ENCODE peak calls at places on chromosome 5, in four cellular contexts. E is GM23248, B is right cardiac atrium, H is IMR-90. C is an unnamed sample. For H3K4me1, the result is how much of the 10 kb centered on the place peaks cover.

GRCh38 chr5:139088024-139088423 is 110.1 kb downstream of the SIL1 start:
- DNase-seq in E (peak), H (peak), B (no peak), C (no peak)

GRCh38 chr5:56269216-56269927 is 36.2 kb upstream of the ANKRD55 start:
- DNase-seq in B (peak), E (peak), H (peak), C (no peak)

GRCh38 chr5:89283758-89284493 is 400.9 kb upstream of the MEF2C start:
- DNase-seq in E (no peak), B (no peak), H (no peak), C (no peak)

GRCh38 chr5:126124706-126125345 is 298.4 kb upstream of the GRAMD2B start:
- DNase-seq in B (no peak), H (peak), E (peak), C (no peak)

GRCh38 chr5:134515801-134516200 is 9.7 kb upstream of the JADE2 start:
- DNase-seq in E (no peak), B (peak), H (no peak), C (no peak)

GRCh38 chr5:124064956-124065355 is 553.0 kb downstream of the CSNK1G3 start:
- DNase-seq in H (peak), B (no peak), E (no peak), C (no peak)

GRCh38 chr5:168943999-168944398 is 356.9 kb downstream of the SLIT3 start:
- DNase-seq in E (no peak), B (no peak), H (no peak), C (no peak)

GRCh38 chr5:168951341-168951740 is 349.6 kb downstream of the SLIT3 start:
- DNase-seq in H (no peak), B (no peak), E (peak), C (no peak)

GRCh38 chr5:33890633-33891032 is 1.2 kb downstream of the ADAMTS12 start:
- DNase-seq in E (peak), B (no peak), H (peak), C (no peak)

GRCh38 chr5:122077451-122078115 is 476 bp downstream of the LOX start:
- DNase-seq in H (no peak), E (peak), B (peak), C (no peak)

GRCh38 chr5:79560774-79561524 is 47.0 kb upstream of the HOMER1 start:
- DNase-seq in B (no peak), H (peak), E (peak), C (no peak)

GRCh38 chr5:41629897-41630296 is 119.5 kb upstream of the PLCXD3 start:
- DNase-seq in B (no peak), H (no peak), E (no peak), C (no peak)

GRCh38 chr5:116546033-116546742 is 28.4 kb downstream of the SEMA6A start:
- DNase-seq in B (no peak), H (no peak), E (no peak), C (no peak)

GRCh38 chr5:127088226-127088625 is 14.9 kb upstream of the C5orf63 start:
- DNase-seq in B (no peak), E (peak), H (peak), C (no peak)

GRCh38 chr5:169020102-169020501 is 280.8 kb downstream of the SLIT3 start:
- DNase-seq in E (peak), H (no peak), B (no peak), C (no peak)

GRCh38 chr5:177362871-177363507 is 5.3 kb downstream of the RGS14 start:
- DNase-seq in H (no peak), E (peak), B (peak), C (peak)
- H3K4me1 ChIP-seq in H (under half), E (under half), B (under half), C (half or more)

GRCh38 chr5:149128023-149128875 is 13.0 kb upstream of the ABLIM3 start:
- DNase-seq in H (peak), E (peak), B (peak), C (no peak)

GRCh38 chr5:149123211-149123610 is 18.1 kb upstream of the ABLIM3 start:
- DNase-seq in E (no peak), B (no peak), H (no peak), C (no peak)

GRCh38 chr5:149127394-149127955 is 13.8 kb upstream of the ABLIM3 start:
- DNase-seq in H (no peak), B (no peak), E (no peak), C (no peak)

GRCh38 chr5:149126898-149127297 is 14.4 kb upstream of the ABLIM3 start:
- DNase-seq in B (no peak), E (no peak), H (no peak), C (no peak)

GRCh38 chr5:149125386-149125891 is 15.9 kb upstream of the ABLIM3 start:
- DNase-seq in H (peak), E (peak), B (no peak), C (no peak)
- H3K4me3 ChIP-seq in H (no peak), E (no peak), B (no peak), C (no peak)

DNA sequence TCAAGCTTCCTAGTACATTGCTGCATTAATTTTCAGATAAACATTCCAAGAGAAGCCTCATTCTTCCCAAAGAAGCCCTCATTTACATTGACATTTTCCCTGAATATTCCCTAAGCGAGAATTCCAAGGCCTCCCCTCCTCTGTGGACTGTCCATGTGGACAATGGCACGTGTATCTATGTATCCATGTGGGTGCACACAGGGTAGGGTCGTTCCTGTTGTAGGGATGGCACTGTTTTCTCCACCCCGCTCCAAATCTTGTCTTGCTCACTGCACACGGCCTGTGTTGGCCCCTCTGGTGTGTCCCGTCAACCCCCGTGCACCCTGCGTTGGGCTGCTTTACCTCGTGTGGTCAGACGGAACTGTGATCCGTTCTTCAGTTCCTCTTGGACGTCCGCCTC is 104.7 kb upstream of the IRX2 start:
- DNase-seq in E (no peak), B (no peak), H (no peak), C (no peak)
- H3K27ac ChIP-seq in E (no peak), B (no peak), H (no peak), C (no peak)

DNA sequence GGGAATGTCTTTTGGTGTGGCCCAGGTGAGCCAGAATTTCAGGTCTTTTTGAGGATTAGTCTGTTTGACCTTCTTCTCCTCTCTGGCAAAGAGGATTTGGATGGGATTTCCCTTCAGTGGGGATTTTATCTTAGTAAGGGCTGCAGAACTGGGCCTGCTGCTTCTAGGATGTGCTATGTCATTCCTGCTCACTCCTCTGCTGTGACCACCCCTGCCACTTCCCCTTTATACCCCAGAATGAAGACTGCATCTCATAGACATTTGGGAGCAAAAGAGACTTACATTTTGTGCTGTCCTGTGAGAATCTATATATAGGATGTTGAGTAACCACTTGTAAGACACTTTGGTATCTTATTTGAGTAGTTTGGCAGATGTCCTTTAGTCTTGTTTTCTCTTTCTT is 76.2 kb downstream of the ARHGAP26 start:
- DNase-seq in B (no peak), H (no peak), E (no peak), C (no peak)
- H3K4me1 ChIP-seq in B (under half), H (under half), E (under half), C (under half)

GRCh38 chr5:14821721-14822120 is 49.9 kb downstream of the ANKH start:
- DNase-seq in H (no peak), E (no peak), B (no peak), C (no peak)

GRCh38 chr5:14816374-14816998 is 55.1 kb downstream of the ANKH start:
- DNase-seq in B (no peak), E (peak), H (no peak), C (no peak)

GRCh38 chr5:14813747-14814146 is 57.8 kb downstream of the ANKH start:
- DNase-seq in H (no peak), E (no peak), B (no peak), C (no peak)

GRCh38 chr5:14818931-14819790 is 52.4 kb downstream of the ANKH start:
- DNase-seq in H (no peak), B (no peak), E (peak), C (no peak)

DNA sequence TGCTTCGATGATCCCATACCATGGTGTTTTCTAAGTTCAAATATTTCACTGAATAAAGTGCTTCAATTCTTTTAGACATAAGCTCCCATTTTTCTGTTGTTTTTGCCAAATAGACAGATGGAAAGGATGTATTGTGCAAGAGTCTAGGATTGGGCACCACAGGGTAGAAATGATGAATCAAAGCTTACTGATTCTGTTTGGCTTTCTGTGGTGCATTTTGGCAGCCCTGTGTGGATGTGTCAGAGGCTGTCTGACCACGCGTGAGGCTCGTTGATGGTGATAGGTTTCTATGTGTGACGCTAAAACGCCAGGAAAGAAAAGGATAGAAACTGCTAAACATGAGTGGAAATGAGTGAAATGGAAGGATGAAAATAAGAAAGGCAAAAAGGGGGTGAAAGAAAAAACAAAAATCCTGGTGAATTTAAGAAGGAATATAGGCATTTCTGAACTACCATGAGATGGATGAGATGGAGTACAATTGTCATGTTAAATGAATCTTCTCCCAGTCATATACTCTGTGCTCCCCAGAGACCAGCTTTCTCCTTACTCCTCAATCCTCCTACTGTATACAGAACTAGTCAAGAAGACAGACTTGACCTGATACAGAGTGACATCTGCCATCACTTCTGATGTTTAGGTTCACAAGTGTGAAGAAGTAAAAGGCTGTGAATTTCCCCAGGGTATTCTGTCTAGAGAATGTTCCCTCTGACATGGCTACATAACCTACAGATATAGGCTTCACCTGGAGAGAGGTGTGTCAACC is 54.4 kb downstream of the ANKH start:
- DNase-seq in B (peak), H (peak), E (peak), C (no peak)
- H3K4me3 ChIP-seq in B (no peak), H (no peak), E (peak), C (no peak)

GRCh38 chr5:180329138-180329435 is 24.0 kb downstream of the GFPT2 start:
- DNase-seq in B (peak), E (no peak), H (no peak), C (peak)

GRCh38 chr5:180330270-180330648 is 22.9 kb downstream of the GFPT2 start:
- DNase-seq in E (no peak), H (no peak), B (no peak), C (no peak)

GRCh38 chr5:180330810-180331646 is 22.1 kb downstream of the GFPT2 start:
- DNase-seq in H (peak), E (peak), B (peak), C (peak)

GRCh38 chr5:180328296-180329137 is 24.6 kb downstream of the GFPT2 start:
- DNase-seq in E (peak), H (peak), B (peak), C (peak)

DNA sequence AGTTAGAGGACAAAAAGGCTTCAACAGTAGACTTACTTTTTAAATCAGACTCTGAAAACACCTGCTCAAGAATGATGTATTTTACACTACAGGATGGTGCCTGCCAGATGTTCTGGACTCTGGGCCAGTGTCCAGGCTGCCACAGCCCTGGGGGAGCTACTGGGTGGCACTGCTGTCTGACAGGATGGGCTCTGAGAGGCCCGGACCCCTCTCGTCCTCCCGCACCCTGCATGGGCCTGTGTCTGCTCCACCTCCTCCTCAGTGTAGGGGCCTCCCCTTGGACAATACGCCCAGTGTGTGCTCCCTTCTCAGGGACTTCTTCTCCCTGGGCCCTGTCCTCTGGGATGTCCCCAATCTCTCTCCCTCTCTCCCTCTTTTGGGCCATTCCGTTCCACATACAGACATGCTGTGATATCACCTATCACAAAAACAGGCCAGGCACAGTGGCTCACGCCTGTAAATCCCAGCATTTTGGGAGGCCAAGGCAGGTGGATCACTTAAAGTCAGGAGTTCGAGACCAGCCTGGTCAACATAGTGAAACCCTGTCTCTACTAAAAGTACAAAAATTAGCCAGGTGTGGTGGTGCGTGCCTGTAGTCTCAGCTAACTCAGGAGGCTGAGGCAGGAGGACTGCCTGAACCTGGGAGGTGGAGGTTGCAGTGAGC is 23.4 kb downstream of the GFPT2 start:
- DNase-seq in E (no peak), B (peak), H (no peak), C (peak)
- H3K27ac ChIP-seq in E (peak), B (no peak), H (no peak), C (peak)

C was measured in lower lobe of right lung.